ENCODE peak calls at places on chromosomes 6 and 20, in five cellular contexts. H is CD8-positive, alpha-beta T cell; V is aorta; A is heart left ventricle; S is mucosa of descending colon. C is an unnamed sample. For H3K9me3, the result is how much of the 10 kb centered on the place peaks cover.

GRCh38 chr6:162179196-162179951 is 548.2 kb downstream of the PRKN start:
- DNase-seq in H (no peak), V (no peak), A (no peak), S (no peak), C (no peak)

GRCh38 chr20:36778831-36779655 is 5.5 kb upstream of the DSN1 start:
- DNase-seq in H (no peak), V (no peak), A (no peak), S (no peak), C (no peak)

GRCh38 chr6:28980137-28980796 is 24.8 kb downstream of the ZNF311 start:
- DNase-seq in H (no peak), V (no peak), A (no peak), S (no peak), C (no peak)

GRCh38 chr20:47296950-47297349 is 59.5 kb downstream of the ZMYND8 start:
- DNase-seq in H (no peak), V (peak), A (no peak), S (no peak), C (no peak)

GRCh38 chr20:48350291-48350988 is 477.4 kb downstream of the PREX1 start:
- DNase-seq in H (no peak), V (peak), A (no peak), S (no peak), C (no peak)

GRCh38 chr6:52152692-52153091 is 33.5 kb upstream of the IL17A start:
- DNase-seq in H (no peak), V (no peak), A (no peak), S (no peak), C (no peak)

GRCh38 chr6:31202259-31203166 is 32.0 kb upstream of the POU5F1 start:
- DNase-seq in H (no peak), V (no peak), A (no peak), S (peak), C (no peak)

GRCh38 chr6:157627195-157627966 is 195.7 kb upstream of the SNX9 start:
- DNase-seq in H (no peak), V (no peak), A (no peak), S (no peak), C (no peak)

GRCh38 chr20:50806126-50806768 is 11.4 kb downstream of the BCAS4 start:
- DNase-seq in H (no peak), V (no peak), A (no peak), S (no peak), C (no peak)

GRCh38 chr6:39892490-39893129 is 41.7 kb downstream of the MOCS1 start:
- DNase-seq in H (no peak), V (peak), A (peak), S (no peak), C (no peak)

GRCh38 chr20:64277571-64278318 is 22.2 kb downstream of the PCMTD2 start:
- DNase-seq in H (no peak), V (no peak), A (no peak), S (no peak), C (no peak)

GRCh38 chr6:126054802-126055201 is 68.5 kb downstream of the TRMT11 start:
- DNase-seq in H (no peak), V (no peak), A (no peak), S (no peak), C (no peak)

GRCh38 chr20:48824830-48825550 is 2.8 kb downstream of the PREX1 start:
- DNase-seq in H (no peak), V (peak), A (no peak), S (no peak), C (no peak)

GRCh38 chr6:149499066-149499465 is 14.3 kb upstream of the ZC3H12D start:
- DNase-seq in H (no peak), V (no peak), A (no peak), S (no peak), C (no peak)

GRCh38 chr20:36279776-36280175 is 26.4 kb upstream of the DLGAP4 start:
- DNase-seq in H (no peak), V (peak), A (no peak), S (no peak), C (no peak)

GRCh38 chr6:35624341-35625070 is 64.2 kb downstream of the FKBP5 start:
- DNase-seq in H (no peak), V (no peak), A (no peak), S (no peak), C (no peak)

GRCh38 chr20:15496501-15497039 is 1076.7 kb downstream of the KIF16B start:
- DNase-seq in H (no peak), V (no peak), A (no peak), S (no peak), C (no peak)

GRCh38 chr6:16503919-16504554 is 257.2 kb downstream of the ATXN1 start:
- DNase-seq in H (no peak), V (no peak), A (no peak), S (no peak), C (no peak)

GRCh38 chr20:51700809-51701285 is 67.3 kb downstream of the ATP9A start:
- DNase-seq in H (no peak), V (no peak), A (no peak), S (no peak), C (no peak)

GRCh38 chr6:10451828-10452509 is 37.1 kb upstream of the TFAP2A start:
- DNase-seq in H (no peak), V (peak), A (no peak), S (peak), C (no peak)

GRCh38 chr20:56626367-56627121 is 2.6 kb upstream of the TFAP2C start:
- DNase-seq in H (no peak), V (no peak), A (no peak), S (no peak), C (no peak)

GRCh38 chr20:95215-95614 is 7.7 kb downstream of the DEFB125 start:
- DNase-seq in H (no peak), V (no peak), A (no peak), S (no peak), C (no peak)
- H3K9me3 ChIP-seq in H (under half), V (under half), A (under half), S (under half), C (under half)

DNA sequence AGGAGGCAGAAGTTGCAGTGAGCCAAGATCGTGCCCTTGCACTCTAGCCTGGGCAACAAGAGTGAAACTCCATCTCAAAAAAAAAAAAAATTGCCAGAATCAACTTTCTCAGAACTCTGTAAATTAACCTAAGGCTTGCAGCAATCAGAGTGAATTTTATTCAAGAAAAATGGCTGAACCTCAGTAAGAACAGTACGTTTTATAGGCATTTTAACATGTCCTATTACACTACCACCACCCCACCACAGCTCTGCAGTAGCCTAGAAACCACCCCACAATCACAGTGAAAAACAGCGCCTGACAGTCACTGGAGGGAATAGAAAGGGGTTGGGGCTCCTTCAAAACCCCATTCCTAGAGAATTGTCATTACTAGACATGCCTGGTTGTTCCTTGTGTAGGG is 16.4 kb upstream of the BTN1A1 start:
- DNase-seq in H (no peak), V (no peak), A (no peak), S (no peak), C (no peak)
- H3K9me3 ChIP-seq in H (under half), V (under half), A (under half), S (under half), C (under half)

GRCh38 chr6:98871821-98872220 is 37.4 kb downstream of the POU3F2 start:
- DNase-seq in H (no peak), V (no peak), A (no peak), S (no peak), C (no peak)

GRCh38 chr6:98875375-98875774 is 41.0 kb downstream of the POU3F2 start:
- DNase-seq in H (no peak), V (no peak), A (no peak), S (no peak), C (no peak)

DNA sequence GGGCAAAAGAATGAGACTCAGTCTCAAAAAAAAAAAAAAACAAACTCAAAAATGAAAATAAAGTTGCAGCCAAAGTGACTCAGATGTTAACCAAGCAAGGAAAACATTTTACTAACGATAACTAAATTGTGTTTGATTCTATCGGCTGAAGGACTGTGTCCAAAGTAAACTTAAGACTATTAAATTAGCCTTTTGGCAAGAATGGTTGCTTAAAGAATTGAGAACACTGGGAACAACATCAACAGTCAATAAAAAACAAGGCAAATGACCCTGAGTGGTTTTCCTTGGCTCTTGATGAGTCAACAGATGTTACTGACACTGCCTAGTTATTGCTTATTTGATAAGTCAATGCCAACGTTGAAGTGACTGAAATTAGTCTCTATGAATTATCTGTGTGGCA is 36.7 kb downstream of the POU3F2 start:
- DNase-seq in H (no peak), V (no peak), A (no peak), S (no peak), C (no peak)
- H3K9me3 ChIP-seq in H (under half), V (under half), A (under half), S (under half), C (under half)

GRCh38 chr6:100461273-100461919 is 3.3 kb downstream of the SIM1 start:
- DNase-seq in H (no peak), V (no peak), A (no peak), S (no peak), C (no peak)

GRCh38 chr6:100461920-100462295 is 2.8 kb downstream of the SIM1 start:
- DNase-seq in H (no peak), V (no peak), A (no peak), S (no peak), C (no peak)

GRCh38 chr6:100462990-100463684 is 1.6 kb downstream of the SIM1 start:
- DNase-seq in H (no peak), V (no peak), A (no peak), S (no peak), C (no peak)

GRCh38 chr6:100463685-100464161 is 998 bp downstream of the SIM1 start:
- DNase-seq in H (no peak), V (no peak), A (no peak), S (no peak), C (no peak)

GRCh38 chr6:100462396-100462795 is 2.3 kb downstream of the SIM1 start:
- DNase-seq in H (no peak), V (no peak), A (no peak), S (no peak), C (no peak)
- H3K9me3 ChIP-seq in H (under half), V (under half), A (under half), S (under half), C (under half)

C was measured in T-helper 17 cell.